ENCODE peak calls at places on chromosomes 16 and 17, in five cellular contexts. One of them, this sample, is unnamed.

GRCh38 chr17:57448288-57449283 is 192.3 kb downstream of the MSI2 start:
- DNase-seq in dermis microvascular lymphatic vessel endothelial cell: no peak
- DNase-seq in activated naive CD8-positive, alpha-beta T cell treated with anti-CD3 and anti-CD28 coated beads for 36 hours: no peak
- DNase-seq in EH: no peak
- DNase-seq in NCI-H526 treated with DMSO at 0.1 percent for 48 hours: no peak
- DNase-seq in this sample: no peak

GRCh38 chr16:74035816-74036215 is 260.8 kb upstream of the PSMD7 start:
- DNase-seq in dermis microvascular lymphatic vessel endothelial cell: no peak
- DNase-seq in activated naive CD8-positive, alpha-beta T cell treated with anti-CD3 and anti-CD28 coated beads for 36 hours: no peak
- DNase-seq in EH: peak; percentile 2
- DNase-seq in NCI-H526 treated with DMSO at 0.1 percent for 48 hours: no peak
- DNase-seq in this sample: no peak

GRCh38 chr16:77500286-77500598 is 65.4 kb upstream of the ADAMTS18 start:
- DNase-seq in dermis microvascular lymphatic vessel endothelial cell: no peak
- DNase-seq in activated naive CD8-positive, alpha-beta T cell treated with anti-CD3 and anti-CD28 coated beads for 36 hours: no peak
- DNase-seq in EH: no peak
- DNase-seq in NCI-H526 treated with DMSO at 0.1 percent for 48 hours: no peak
- DNase-seq in this sample: no peak

GRCh38 chr17:39740357-39741111 is 2.8 kb downstream of the GRB7 start:
- DNase-seq in dermis microvascular lymphatic vessel endothelial cell: peak; percentile 55
- DNase-seq in activated naive CD8-positive, alpha-beta T cell treated with anti-CD3 and anti-CD28 coated beads for 36 hours: no peak
- DNase-seq in EH: peak; percentile 77
- DNase-seq in NCI-H526 treated with DMSO at 0.1 percent for 48 hours: no peak
- DNase-seq in this sample: no peak

GRCh38 chr17:49315974-49316570 is 46.0 kb downstream of the ZNF652 start:
- DNase-seq in dermis microvascular lymphatic vessel endothelial cell: no peak
- DNase-seq in activated naive CD8-positive, alpha-beta T cell treated with anti-CD3 and anti-CD28 coated beads for 36 hours: no peak
- DNase-seq in EH: peak; percentile 45
- DNase-seq in NCI-H526 treated with DMSO at 0.1 percent for 48 hours: peak; percentile 61
- DNase-seq in this sample: no peak

GRCh38 chr16:17225551-17225950 is 245.2 kb downstream of the XYLT1 start:
- DNase-seq in dermis microvascular lymphatic vessel endothelial cell: no peak
- DNase-seq in activated naive CD8-positive, alpha-beta T cell treated with anti-CD3 and anti-CD28 coated beads for 36 hours: no peak
- DNase-seq in EH: peak; percentile 53
- DNase-seq in NCI-H526 treated with DMSO at 0.1 percent for 48 hours: no peak
- DNase-seq in this sample: no peak

GRCh38 chr17:36673637-36674277 is 72.4 kb downstream of the MRM1 start:
- DNase-seq in dermis microvascular lymphatic vessel endothelial cell: no peak
- DNase-seq in activated naive CD8-positive, alpha-beta T cell treated with anti-CD3 and anti-CD28 coated beads for 36 hours: no peak
- DNase-seq in EH: no peak
- DNase-seq in NCI-H526 treated with DMSO at 0.1 percent for 48 hours: no peak
- DNase-seq in this sample: no peak

GRCh38 chr17:33218657-33219298 is 74.3 kb downstream of the ASIC2 start:
- DNase-seq in dermis microvascular lymphatic vessel endothelial cell: no peak
- DNase-seq in activated naive CD8-positive, alpha-beta T cell treated with anti-CD3 and anti-CD28 coated beads for 36 hours: no peak
- DNase-seq in EH: peak; percentile 44
- DNase-seq in NCI-H526 treated with DMSO at 0.1 percent for 48 hours: no peak
- DNase-seq in this sample: no peak

GRCh38 chr16:82509636-82510035 is 117.1 kb upstream of the CDH13 start:
- DNase-seq in dermis microvascular lymphatic vessel endothelial cell: no peak
- DNase-seq in activated naive CD8-positive, alpha-beta T cell treated with anti-CD3 and anti-CD28 coated beads for 36 hours: no peak
- DNase-seq in EH: no peak
- DNase-seq in NCI-H526 treated with DMSO at 0.1 percent for 48 hours: peak; percentile 93
- DNase-seq in this sample: no peak

GRCh38 chr17:68595496-68595895 is 5.7 kb downstream of the FAM20A start:
- DNase-seq in dermis microvascular lymphatic vessel endothelial cell: no peak
- DNase-seq in activated naive CD8-positive, alpha-beta T cell treated with anti-CD3 and anti-CD28 coated beads for 36 hours: no peak
- DNase-seq in EH: peak; percentile 32
- DNase-seq in NCI-H526 treated with DMSO at 0.1 percent for 48 hours: no peak
- DNase-seq in this sample: no peak

GRCh38 chr16:88810868-88811599 is 694 bp downstream of the APRT start:
- DNase-seq in dermis microvascular lymphatic vessel endothelial cell: peak; percentile 73
- DNase-seq in activated naive CD8-positive, alpha-beta T cell treated with anti-CD3 and anti-CD28 coated beads for 36 hours: peak; percentile 82
- DNase-seq in EH: peak; percentile 83
- DNase-seq in NCI-H526 treated with DMSO at 0.1 percent for 48 hours: peak; percentile 32
- DNase-seq in this sample: no peak

GRCh38 chr16:78663690-78664089 is 564.2 kb downstream of the WWOX start:
- DNase-seq in dermis microvascular lymphatic vessel endothelial cell: no peak
- DNase-seq in activated naive CD8-positive, alpha-beta T cell treated with anti-CD3 and anti-CD28 coated beads for 36 hours: no peak
- DNase-seq in EH: no peak
- DNase-seq in NCI-H526 treated with DMSO at 0.1 percent for 48 hours: no peak
- DNase-seq in this sample: no peak

GRCh38 chr16:88924834-88925539 is 52.0 kb downstream of the CBFA2T3 start:
- DNase-seq in dermis microvascular lymphatic vessel endothelial cell: peak; percentile 80
- DNase-seq in activated naive CD8-positive, alpha-beta T cell treated with anti-CD3 and anti-CD28 coated beads for 36 hours: peak; percentile 50
- DNase-seq in EH: peak; percentile 82
- DNase-seq in NCI-H526 treated with DMSO at 0.1 percent for 48 hours: no peak
- DNase-seq in this sample: no peak

GRCh38 chr16:72284042-72284789 is 112.3 kb upstream of the PMFBP1 start:
- DNase-seq in dermis microvascular lymphatic vessel endothelial cell: no peak
- DNase-seq in activated naive CD8-positive, alpha-beta T cell treated with anti-CD3 and anti-CD28 coated beads for 36 hours: no peak
- DNase-seq in EH: no peak
- DNase-seq in NCI-H526 treated with DMSO at 0.1 percent for 48 hours: no peak
- DNase-seq in this sample: no peak

GRCh38 chr17:57946798-57947358 is 8.3 kb downstream of the CUEDC1 start:
- DNase-seq in dermis microvascular lymphatic vessel endothelial cell: peak; percentile 52
- DNase-seq in activated naive CD8-positive, alpha-beta T cell treated with anti-CD3 and anti-CD28 coated beads for 36 hours: peak; percentile 47
- DNase-seq in EH: peak; percentile 77
- DNase-seq in NCI-H526 treated with DMSO at 0.1 percent for 48 hours: peak; percentile 61
- DNase-seq in this sample: no peak

GRCh38 chr16:1763521-1764511 is 7.5 kb downstream of the NME3 start:
- DNase-seq in dermis microvascular lymphatic vessel endothelial cell: peak; percentile 32
- DNase-seq in activated naive CD8-positive, alpha-beta T cell treated with anti-CD3 and anti-CD28 coated beads for 36 hours: no peak
- DNase-seq in EH: peak; percentile 35
- DNase-seq in NCI-H526 treated with DMSO at 0.1 percent for 48 hours: no peak
- DNase-seq in this sample: no peak

GRCh38 chr16:49663081-49664057 is 192.5 kb downstream of the ZNF423 start:
- DNase-seq in dermis microvascular lymphatic vessel endothelial cell: peak; percentile 17
- DNase-seq in activated naive CD8-positive, alpha-beta T cell treated with anti-CD3 and anti-CD28 coated beads for 36 hours: no peak
- DNase-seq in EH: no peak
- DNase-seq in NCI-H526 treated with DMSO at 0.1 percent for 48 hours: no peak
- DNase-seq in this sample: no peak

GRCh38 chr17:17052462-17053221 is 10.4 kb downstream of the MPRIP start:
- DNase-seq in dermis microvascular lymphatic vessel endothelial cell: peak; percentile 38
- DNase-seq in activated naive CD8-positive, alpha-beta T cell treated with anti-CD3 and anti-CD28 coated beads for 36 hours: no peak
- DNase-seq in EH: no peak
- DNase-seq in NCI-H526 treated with DMSO at 0.1 percent for 48 hours: no peak
- DNase-seq in this sample: no peak

GRCh38 chr17:35726609-35727460 is 4.6 kb upstream of the RASL10B start:
- DNase-seq in dermis microvascular lymphatic vessel endothelial cell: peak; percentile 34
- DNase-seq in activated naive CD8-positive, alpha-beta T cell treated with anti-CD3 and anti-CD28 coated beads for 36 hours: no peak
- DNase-seq in EH: peak; percentile 98
- DNase-seq in NCI-H526 treated with DMSO at 0.1 percent for 48 hours: no peak
- DNase-seq in this sample: no peak

GRCh38 chr17:32267690-32268205 is 2.1 kb downstream of the RHBDL3 start:
- DNase-seq in dermis microvascular lymphatic vessel endothelial cell: no peak
- DNase-seq in activated naive CD8-positive, alpha-beta T cell treated with anti-CD3 and anti-CD28 coated beads for 36 hours: no peak
- DNase-seq in EH: peak; percentile 37
- DNase-seq in NCI-H526 treated with DMSO at 0.1 percent for 48 hours: no peak
- DNase-seq in this sample: no peak

GRCh38 chr17:3963214-3964201 is 729 bp downstream of the ATP2A3 start:
- DNase-seq in dermis microvascular lymphatic vessel endothelial cell: no peak
- DNase-seq in activated naive CD8-positive, alpha-beta T cell treated with anti-CD3 and anti-CD28 coated beads for 36 hours: peak; percentile 69
- DNase-seq in EH: no peak
- DNase-seq in NCI-H526 treated with DMSO at 0.1 percent for 48 hours: no peak
- DNase-seq in this sample: no peak

GRCh38 chr17:63412234-63412633 is 33.9 kb downstream of the CYB561 start:
- DNase-seq in dermis microvascular lymphatic vessel endothelial cell: no peak
- DNase-seq in activated naive CD8-positive, alpha-beta T cell treated with anti-CD3 and anti-CD28 coated beads for 36 hours: no peak
- DNase-seq in EH: no peak
- DNase-seq in NCI-H526 treated with DMSO at 0.1 percent for 48 hours: no peak
- DNase-seq in this sample: no peak

GRCh38 chr17:37571674-37572073 is 37.5 kb downstream of the SYNRG start:
- DNase-seq in dermis microvascular lymphatic vessel endothelial cell: no peak
- DNase-seq in activated naive CD8-positive, alpha-beta T cell treated with anti-CD3 and anti-CD28 coated beads for 36 hours: no peak
- DNase-seq in EH: no peak
- DNase-seq in NCI-H526 treated with DMSO at 0.1 percent for 48 hours: no peak
- DNase-seq in this sample: no peak

GRCh38 chr17:17546399-17547185 is 44.9 kb downstream of the PEMT start:
- DNase-seq in dermis microvascular lymphatic vessel endothelial cell: no peak
- DNase-seq in activated naive CD8-positive, alpha-beta T cell treated with anti-CD3 and anti-CD28 coated beads for 36 hours: no peak
- DNase-seq in EH: no peak
- DNase-seq in NCI-H526 treated with DMSO at 0.1 percent for 48 hours: no peak
- DNase-seq in this sample: no peak

GRCh38 chr16:88306860-88307545 is 75.8 kb upstream of the ZNF469 start:
- DNase-seq in dermis microvascular lymphatic vessel endothelial cell: peak; percentile 27
- DNase-seq in activated naive CD8-positive, alpha-beta T cell treated with anti-CD3 and anti-CD28 coated beads for 36 hours: no peak
- DNase-seq in EH: peak; percentile 99
- DNase-seq in NCI-H526 treated with DMSO at 0.1 percent for 48 hours: no peak
- DNase-seq in this sample: no peak

GRCh38 chr17:8392674-8393469 is 4.8 kb downstream of the RNF222 start:
- DNase-seq in dermis microvascular lymphatic vessel endothelial cell: no peak
- DNase-seq in activated naive CD8-positive, alpha-beta T cell treated with anti-CD3 and anti-CD28 coated beads for 36 hours: no peak
- DNase-seq in EH: no peak
- DNase-seq in NCI-H526 treated with DMSO at 0.1 percent for 48 hours: no peak
- DNase-seq in this sample: no peak

GRCh38 chr17:66469088-66469442 is 166.7 kb downstream of the PRKCA start:
- DNase-seq in dermis microvascular lymphatic vessel endothelial cell: no peak
- DNase-seq in activated naive CD8-positive, alpha-beta T cell treated with anti-CD3 and anti-CD28 coated beads for 36 hours: no peak
- DNase-seq in EH: peak; percentile 28
- DNase-seq in NCI-H526 treated with DMSO at 0.1 percent for 48 hours: no peak
- DNase-seq in this sample: no peak

GRCh38 chr17:75937652-75938051 is 3.2 kb downstream of the FBF1 start:
- DNase-seq in dermis microvascular lymphatic vessel endothelial cell: no peak
- DNase-seq in activated naive CD8-positive, alpha-beta T cell treated with anti-CD3 and anti-CD28 coated beads for 36 hours: no peak
- DNase-seq in EH: no peak
- DNase-seq in NCI-H526 treated with DMSO at 0.1 percent for 48 hours: no peak
- DNase-seq in this sample: no peak

This sample was measured in glomerular endothelial cell.